ENCODE peak calls at places on chromosomes 12 and 14, in eight cellular contexts. V is A172; D is NCI-H1436; O is endothelial cell; Y is NCI-H460; F is AML-193; E is effector memory CD4-positive, alpha-beta T cell; M is stimulated activated naive B cell treated with anti-CD40 and anti-IgM and Interleukin-4, amounts not matched to agents 10 μg/mL and 1 μg/mL and 100 μg/mL, for 72 hours. Z is an unnamed sample.

GRCh38 chr12:47360771-47361388 is 281.1 kb upstream of the AMIGO2 start:
- DNase-seq in D (no peak), Y (no peak), F (peak; percentile 18), M (no peak), O (peak; percentile 36), V (peak; percentile 21), E (peak; percentile 30), Z (no peak)

GRCh38 chr12:127075981-127076380 is 1191.0 kb upstream of the TMEM132C start:
- DNase-seq in O (no peak), V (no peak), F (no peak), M (no peak), Y (no peak), E (no peak), D (no peak), Z (no peak)

GRCh38 chr12:52221912-52222457 is 11.1 kb upstream of the KRT7 start:
- DNase-seq in V (peak; percentile 88), Y (no peak), M (no peak), E (no peak), O (peak; percentile 81), F (peak; percentile 53), D (no peak), Z (peak; percentile 74)

GRCh38 chr14:77119852-77120251 is 21.7 kb downstream of the ZDHHC22 start:
- DNase-seq in V (no peak), E (no peak), M (no peak), O (no peak), F (no peak), Y (no peak), D (no peak), Z (no peak)

GRCh38 chr14:55706341-55706684 is 126.3 kb downstream of the KTN1 start:
- DNase-seq in E (no peak), M (no peak), O (no peak), V (no peak), F (no peak), Y (no peak), D (no peak), Z (no peak)

GRCh38 chr14:65720743-65721142 is 308.2 kb downstream of the FUT8 start:
- DNase-seq in Y (no peak), O (no peak), F (no peak), V (no peak), E (no peak), M (no peak), D (no peak), Z (no peak)

GRCh38 chr14:86790408-86791364 is 1202.3 kb downstream of the GALC start:
- DNase-seq in D (no peak), F (no peak), Y (peak; percentile 15), V (peak; percentile 18), O (no peak), M (no peak), E (no peak), Z (no peak)

GRCh38 chr14:100330007-100330344 is 6.8 kb downstream of the SLC25A47 start:
- DNase-seq in D (no peak), F (no peak), E (no peak), M (no peak), O (no peak), Y (no peak), V (no peak), Z (no peak)

GRCh38 chr14:45664668-45665356 is 411.8 kb upstream of the MIS18BP1 start:
- DNase-seq in Y (no peak), F (no peak), V (no peak), D (no peak), E (no peak), O (peak; percentile 5), M (no peak), Z (peak; percentile 19)

GRCh38 chr12:89542912-89543592 is 17.2 kb upstream of the POC1B start:
- DNase-seq in E (peak; percentile 21), Y (peak; percentile 81), F (peak; percentile 76), M (peak; percentile 33), D (peak; percentile 59), O (peak; percentile 72), V (peak; percentile 75), Z (peak; percentile 76)

GRCh38 chr14:42855159-42855558 is 1248.5 kb downstream of the LRFN5 start:
- DNase-seq in F (no peak), Y (no peak), O (no peak), D (no peak), V (no peak), E (no peak), M (no peak), Z (no peak)

GRCh38 chr12:118357327-118358007 is 15.2 kb downstream of the TAOK3 start:
- DNase-seq in M (peak; percentile 41), E (peak; percentile 22), V (peak; percentile 36), D (no peak), Y (no peak), O (no peak), F (peak; percentile 86), Z (peak; percentile 27)

GRCh38 chr12:119512772-119513497 is 80.6 kb upstream of the TMEM233 start:
- DNase-seq in M (no peak), D (no peak), O (peak; percentile 26), V (peak; percentile 6), Y (peak; percentile 31), F (no peak), E (no peak), Z (no peak)

GRCh38 chr14:105494606-105494929 is 3.5 kb downstream of the TEDC1 start:
- DNase-seq in D (no peak), Y (no peak), F (no peak), M (no peak), O (no peak), V (no peak), E (no peak), Z (no peak)

GRCh38 chr12:115774148-115774905 is 503.2 kb downstream of the MED13L start:
- DNase-seq in M (no peak), Y (no peak), V (no peak), F (no peak), O (no peak), D (no peak), E (no peak), Z (no peak)

GRCh38 chr12:130702966-130703732 is 12.9 kb downstream of the RIMBP2 start:
- DNase-seq in D (no peak), O (no peak), Y (no peak), M (no peak), F (no peak), E (no peak), V (no peak), Z (peak; percentile 64)

GRCh38 chr12:15931590-15932053 is 20.5 kb downstream of the DERA start:
- DNase-seq in E (no peak), D (peak; percentile 45), M (peak; percentile 41), F (no peak), Y (peak; percentile 8), O (no peak), V (no peak), Z (no peak)

GRCh38 chr14:81684696-81685095 is 151.0 kb upstream of the SEL1L start:
- DNase-seq in M (no peak), E (no peak), Y (no peak), O (no peak), F (no peak), D (no peak), V (no peak), Z (no peak)

GRCh38 chr12:105825141-105825540 is 313.6 kb downstream of the NUAK1 start:
- DNase-seq in O (no peak), V (no peak), M (no peak), D (no peak), Y (no peak), E (no peak), F (no peak), Z (no peak)

GRCh38 chr12:44584625-44585024 is 291.5 kb downstream of the NELL2 start:
- DNase-seq in F (no peak), D (no peak), E (no peak), M (no peak), O (no peak), Y (no peak), V (no peak), Z (no peak)

GRCh38 chr12:52204095-52204930 is 12.5 kb upstream of the KRT80 start:
- DNase-seq in Y (no peak), V (peak; percentile 82), D (peak; percentile 55), E (no peak), O (no peak), F (no peak), M (no peak), Z (peak; percentile 15)

GRCh38 chr14:63745858-63746425 is 18.1 kb upstream of the SGPP1 start:
- DNase-seq in O (no peak), Y (no peak), D (no peak), V (no peak), M (peak; percentile 63), F (no peak), E (no peak), Z (no peak)

GRCh38 chr14:71692496-71692895 is 239.7 kb upstream of the RGS6 start:
- DNase-seq in E (no peak), Y (no peak), M (no peak), O (no peak), F (no peak), V (peak; percentile 14), D (no peak), Z (no peak)

GRCh38 chr12:93689076-93689834 is 12.1 kb downstream of the CRADD start:
- DNase-seq in M (no peak), O (no peak), D (no peak), E (no peak), V (no peak), Y (no peak), F (no peak), Z (no peak)

GRCh38 chr12:121789233-121789781 is 4.2 kb downstream of the RHOF start:
- DNase-seq in D (no peak), F (peak; percentile 29), E (no peak), Y (no peak), V (no peak), O (no peak), M (peak; percentile 61), Z (peak; percentile 17)

GRCh38 chr12:58918475-58918874 is 1.8 kb downstream of the LRIG3 start:
- DNase-seq in O (no peak), M (no peak), V (no peak), D (no peak), E (no peak), Y (no peak), F (no peak), Z (no peak)

GRCh38 chr12:32535260-32535999 is 136.1 kb downstream of the FGD4 start:
- DNase-seq in M (no peak), F (peak; percentile 63), D (peak; percentile 64), Y (peak; percentile 19), V (peak; percentile 55), O (peak; percentile 9), E (no peak), Z (peak; percentile 88)

GRCh38 chr14:89549381-89550102 is 132.5 kb upstream of the FOXN3 start:
- DNase-seq in V (no peak), M (no peak), Y (no peak), D (no peak), O (no peak), F (no peak), E (no peak), Z (no peak)

GRCh38 chr12:53995311-53996187 is 4.4 kb upstream of the HOXC9 start:
- DNase-seq in F (peak; percentile 52), Y (peak; percentile 51), V (no peak), E (no peak), D (no peak), M (no peak), O (no peak), Z (peak; percentile 75)

GRCh38 chr14:55306938-55307589 is 35.8 kb downstream of the FBXO34 start:
- DNase-seq in O (no peak), D (peak; percentile 20), F (no peak), E (no peak), V (no peak), Y (no peak), M (no peak), Z (no peak)

Z was measured in BE2C.